ENCODE peak calls at places on chromosome 6, in seven cellular contexts. G, V, N, Z, K, L and H are unnamed samples.

GRCh38 chr6:30888472-30889137 is 4.3 kb downstream of the DDR1 start:
- DNase-seq in G (peak; percentile 65), V (no peak), N (peak; percentile 50), Z (no peak), K (no peak), L (no peak), H (no peak)

GRCh38 chr6:160198577-160199211 is 59.9 kb downstream of the SLC22A2 start:
- DNase-seq in G (no peak), V (no peak), N (no peak), Z (peak; percentile 46), K (no peak), L (no peak), H (no peak)

GRCh38 chr6:163543311-163543710 is 128.8 kb downstream of the QKI start:
- DNase-seq in G (no peak), V (no peak), N (no peak), Z (no peak), K (no peak), L (no peak), H (no peak)

GRCh38 chr6:108648186-108648585 is 87.5 kb downstream of the FOXO3 start:
- DNase-seq in G (peak; percentile 79), V (no peak), N (no peak), Z (no peak), K (no peak), L (no peak), H (no peak)

GRCh38 chr6:122322824-122323223 is 76.6 kb upstream of the HSF2 start:
- DNase-seq in G (peak; percentile 67), V (peak; percentile 8), N (no peak), Z (peak; percentile 8), K (no peak), L (no peak), H (no peak)

GRCh38 chr6:2999005-2999620 is 581 bp upstream of the NQO2 start:
- DNase-seq in G (peak; percentile 96), V (peak; percentile 73), N (no peak), Z (peak; percentile 90), K (no peak), L (peak; percentile 83), H (no peak)

GRCh38 chr6:28683945-28684538 is 158.4 kb downstream of the GPX5 start:
- DNase-seq in G (peak; percentile 63), V (peak; percentile 5), N (no peak), Z (peak; percentile 73), K (peak; percentile 35), L (no peak), H (no peak)

GRCh38 chr6:138258991-138259390 is 40.7 kb upstream of the PBOV1 start:
- DNase-seq in G (no peak), V (no peak), N (no peak), Z (no peak), K (no peak), L (peak; percentile 29), H (no peak)

GRCh38 chr6:143059616-143060353 is 904 bp upstream of the AIG1 start:
- DNase-seq in G (peak; percentile 71), V (peak; percentile 89), N (no peak), Z (peak; percentile 72), K (no peak), L (peak; percentile 44), H (no peak)

GRCh38 chr6:79446006-79446405 is 91.2 kb downstream of the LCA5 start:
- DNase-seq in G (peak; percentile 16), V (no peak), N (no peak), Z (no peak), K (no peak), L (no peak), H (no peak)

GRCh38 chr6:28802417-28803336 is 121.1 kb downstream of the TRIM27 start:
- DNase-seq in G (peak; percentile 80), V (no peak), N (no peak), Z (no peak), K (no peak), L (no peak), H (no peak)

GRCh38 chr6:106967936-106968555 is 6.5 kb downstream of the CD24 start:
- DNase-seq in G (no peak), V (no peak), N (no peak), Z (no peak), K (no peak), L (no peak), H (no peak)

GRCh38 chr6:158008894-158009891 is 27.5 kb downstream of the SYNJ2 start:
- DNase-seq in G (peak; percentile 65), V (no peak), N (peak; percentile 68), Z (peak; percentile 79), K (no peak), L (no peak), H (peak; percentile 64)

GRCh38 chr6:162814417-162814988 is 86.7 kb downstream of the PACRG start:
- DNase-seq in G (no peak), V (no peak), N (no peak), Z (no peak), K (no peak), L (no peak), H (no peak)

GRCh38 chr6:41646026-41646795 is 7.9 kb downstream of the MDFI start:
- DNase-seq in G (no peak), V (no peak), N (peak; percentile 46), Z (no peak), K (no peak), L (no peak), H (no peak)

GRCh38 chr6:41643899-41644269 is 5.6 kb downstream of the MDFI start:
- DNase-seq in G (no peak), V (no peak), N (peak; percentile 48), Z (no peak), K (no peak), L (no peak), H (no peak)

GRCh38 chr6:41642960-41643898 is 5.0 kb downstream of the MDFI start:
- DNase-seq in G (no peak), V (no peak), N (no peak), Z (no peak), K (no peak), L (no peak), H (no peak)

GRCh38 chr6:41644297-41644879 is 6.1 kb downstream of the MDFI start:
- DNase-seq in G (no peak), V (no peak), N (peak; percentile 59), Z (no peak), K (no peak), L (no peak), H (no peak)

GRCh38 chr6:41645007-41645618 is 6.8 kb downstream of the MDFI start:
- DNase-seq in G (no peak), V (no peak), N (peak; percentile 39), Z (no peak), K (no peak), L (no peak), H (no peak)
- TF ChIP-seq CTCF in G (no peak), V (no peak), N (no peak), Z (no peak), K (no peak), L (no peak), H (no peak)

GRCh38 chr6:5422321-5422915 is 161.1 kb downstream of the FARS2 start:
- DNase-seq in G (peak; percentile 56), V (no peak), N (no peak), Z (peak; percentile 53), K (no peak), L (no peak), H (no peak)
- TF ChIP-seq CTCF in G (peak; percentile 73), V (peak; percentile 84), N (peak; percentile 32), Z (peak; percentile 53), K (peak; percentile 43), L (peak; percentile 21), H (no peak)

GRCh38 chr6:77448546-77448945 is 14.7 kb downstream of the HTR1B start:
- DNase-seq in G (peak; percentile 40), V (no peak), N (no peak), Z (no peak), K (no peak), L (no peak), H (no peak)

GRCh38 chr6:77447254-77447653 is 16.0 kb downstream of the HTR1B start:
- DNase-seq in G (peak; percentile 72), V (no peak), N (no peak), Z (no peak), K (no peak), L (no peak), H (no peak)

GRCh38 chr6:77454386-77454785 is 8.9 kb downstream of the HTR1B start:
- DNase-seq in G (no peak), V (no peak), N (no peak), Z (no peak), K (no peak), L (no peak), H (no peak)

GRCh38 chr6:77451466-77451865 is 11.8 kb downstream of the HTR1B start:
- DNase-seq in G (no peak), V (no peak), N (no peak), Z (no peak), K (no peak), L (no peak), H (no peak)

DNA sequence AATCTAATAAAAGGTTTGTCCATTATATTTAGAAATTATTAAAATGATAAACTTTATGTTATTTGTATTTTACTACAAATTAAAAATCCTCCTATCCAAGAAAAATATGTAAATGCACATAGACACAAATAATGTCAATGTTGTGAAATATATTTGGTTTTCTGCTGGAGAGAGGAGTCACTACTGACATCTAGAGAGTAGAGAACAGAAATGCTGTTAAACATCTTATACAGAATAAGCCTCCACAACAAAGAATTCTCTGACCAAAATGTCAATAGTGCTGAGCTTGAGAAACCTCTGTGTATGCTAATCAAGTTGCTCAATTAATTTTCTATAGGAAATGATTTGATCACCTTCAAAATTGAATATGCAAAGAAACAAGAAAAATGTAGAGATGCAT is 12.4 kb downstream of the HTR1B start:
- DNase-seq in G (peak; percentile 47), V (no peak), N (no peak), Z (no peak), K (no peak), L (no peak), H (no peak)
- TF ChIP-seq CTCF in G (peak; percentile 45), V (peak; percentile 46), N (no peak), Z (peak; percentile 49), K (no peak), L (no peak), H (no peak)

DNA sequence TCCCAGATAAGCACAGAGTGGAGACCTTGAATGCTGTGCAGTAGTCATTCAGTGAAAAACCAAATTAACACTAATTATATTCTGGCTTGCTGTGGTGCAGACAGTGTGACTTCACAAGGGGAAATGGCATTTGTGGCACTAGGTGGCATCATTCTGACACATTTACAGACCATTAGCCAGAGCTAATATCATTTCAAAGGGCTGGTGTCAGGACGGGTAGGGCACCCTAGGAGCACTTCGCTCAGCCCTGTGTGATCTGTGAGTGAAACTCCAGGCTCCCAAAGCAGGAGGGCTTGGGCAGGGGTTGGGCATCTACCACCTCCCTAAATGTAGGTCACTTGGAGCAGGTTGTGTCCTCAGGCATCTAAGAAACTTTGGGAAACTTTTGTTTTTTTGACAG is 555.8 kb downstream of the PKHD1 start:
- DNase-seq in G (no peak), V (no peak), N (no peak), Z (no peak), K (no peak), L (no peak), H (no peak)
- TF ChIP-seq CTCF in G (no peak), V (no peak), N (no peak), Z (no peak), K (no peak), L (no peak), H (no peak)

DNA sequence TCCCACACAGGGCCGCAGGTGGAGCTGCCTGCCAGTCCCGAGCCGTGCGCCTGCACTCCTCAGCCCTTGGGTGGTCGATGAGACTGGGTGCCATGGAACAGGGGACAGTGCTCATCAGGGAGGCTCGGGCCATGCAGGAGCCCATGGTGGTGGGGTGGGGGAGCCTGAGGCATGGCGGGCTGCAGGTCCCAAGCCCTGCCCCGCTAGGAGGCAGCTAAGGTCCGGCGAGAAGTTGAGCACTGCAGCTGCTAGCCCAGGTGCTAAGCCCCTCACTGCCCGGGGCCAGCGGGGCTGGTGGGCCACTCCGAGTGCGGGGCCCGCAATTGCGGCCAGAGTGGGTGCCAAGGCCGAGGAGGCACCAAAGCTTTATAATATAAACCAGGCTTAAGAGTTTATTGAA is 479.7 kb downstream of the MMUT start:
- DNase-seq in G (no peak), V (no peak), N (no peak), Z (no peak), K (no peak), L (no peak), H (no peak)
- TF ChIP-seq CTCF in G (no peak), V (no peak), N (no peak), Z (no peak), K (no peak), L (no peak), H (no peak)